ENCODE peak calls at places on chromosome 4, in nine cellular contexts. C, H, N, M, L, Z, P, F and S are unnamed samples.

GRCh38 chr4:98341309-98341708 is 80.1 kb downstream of the RAP1GDS1 start:
- DNase-seq in F (no peak), L (peak; percentile 70), C (no peak), P (no peak), H (no peak), M (no peak), Z (no peak), N (no peak), S (peak; percentile 68)

GRCh38 chr4:151922306-151922705 is 161.5 kb upstream of the GATB start:
- DNase-seq in P (no peak), C (no peak), H (peak; percentile 23), L (no peak), M (no peak), F (no peak), N (no peak), Z (no peak), S (no peak)

GRCh38 chr4:13678186-13678924 is 50.8 kb upstream of the BOD1L1 start:
- DNase-seq in H (no peak), P (no peak), C (no peak), F (no peak), M (no peak), L (no peak), Z (no peak), N (no peak), S (no peak)

GRCh38 chr4:89119836-89120235 is 8.5 kb downstream of the TIGD2 start:
- DNase-seq in C (no peak), H (no peak), Z (no peak), P (no peak), M (no peak), L (no peak), N (no peak), F (no peak), S (no peak)

GRCh38 chr4:38867478-38868054 is at the start of gene FAM114A1:
- DNase-seq in L (no peak), M (peak; percentile 66), N (no peak), H (peak; percentile 99), C (peak; percentile 94), F (peak; percentile 20), Z (peak; percentile 95), P (peak; percentile 71), S (no peak)

GRCh38 chr4:159290321-159291030 is 187.6 kb downstream of the RAPGEF2 start:
- DNase-seq in P (no peak), L (no peak), N (no peak), Z (no peak), C (no peak), H (peak; percentile 25), F (no peak), M (no peak), S (no peak)

GRCh38 chr4:153486281-153487151 is 20.4 kb downstream of the TMEM131L start:
- DNase-seq in H (peak; percentile 86), P (no peak), M (peak; percentile 37), N (no peak), Z (no peak), C (no peak), L (no peak), F (no peak), S (peak; percentile 93)

GRCh38 chr4:128862608-128863313 is 53.3 kb downstream of the JADE1 start:
- DNase-seq in Z (no peak), H (no peak), P (no peak), L (peak; percentile 1), C (peak; percentile 71), N (peak; percentile 28), F (peak; percentile 23), M (no peak), S (no peak)